ENCODE peak calls at places on chromosomes 7 and 10, in eight cellular contexts. One of them, this sample, is unnamed.

GRCh38 chr10:26486304-26486703 is 48.2 kb downstream of the APBB1IP start:
- DNase-seq in AG04449: peak
- DNase-seq in MCF 10A: peak
- DNase-seq in HFF-Myc: peak
- DNase-seq in CD4-positive, alpha-beta T cell: no peak
- DNase-seq in cardiac muscle cell: no peak
- DNase-seq in ascending aorta: peak
- DNase-seq in pancreas: no peak
- DNase-seq in this sample: no peak

GRCh38 chr7:17301491-17302101 is 3.1 kb downstream of the AHR start:
- DNase-seq in MCF 10A: peak
- DNase-seq in AG04449: no peak
- DNase-seq in ascending aorta: no peak
- DNase-seq in CD4-positive, alpha-beta T cell: peak
- DNase-seq in cardiac muscle cell: peak
- DNase-seq in HFF-Myc: no peak
- DNase-seq in pancreas: peak
- DNase-seq in this sample: peak

GRCh38 chr7:159104188-159105030 is 40.3 kb downstream of the VIPR2 start:
- DNase-seq in CD4-positive, alpha-beta T cell: no peak
- DNase-seq in MCF 10A: no peak
- DNase-seq in HFF-Myc: no peak
- DNase-seq in cardiac muscle cell: no peak
- DNase-seq in ascending aorta: peak
- DNase-seq in AG04449: no peak
- DNase-seq in pancreas: no peak
- DNase-seq in this sample: no peak

GRCh38 chr10:124138883-124139348 is 45.5 kb upstream of the CHST15 start:
- DNase-seq in HFF-Myc: no peak
- DNase-seq in CD4-positive, alpha-beta T cell: no peak
- DNase-seq in cardiac muscle cell: no peak
- DNase-seq in pancreas: no peak
- DNase-seq in MCF 10A: no peak
- DNase-seq in ascending aorta: peak
- DNase-seq in AG04449: no peak
- DNase-seq in this sample: no peak

GRCh38 chr10:103241262-103242011 is 4.2 kb upstream of the RPEL1 start:
- DNase-seq in AG04449: no peak
- DNase-seq in ascending aorta: peak
- DNase-seq in MCF 10A: peak
- DNase-seq in cardiac muscle cell: peak
- DNase-seq in CD4-positive, alpha-beta T cell: no peak
- DNase-seq in pancreas: peak
- DNase-seq in HFF-Myc: no peak
- DNase-seq in this sample: no peak

GRCh38 chr7:74343281-74344127 is 54.3 kb downstream of the CLIP2 start:
- DNase-seq in ascending aorta: no peak
- DNase-seq in pancreas: no peak
- DNase-seq in cardiac muscle cell: no peak
- DNase-seq in AG04449: peak
- DNase-seq in HFF-Myc: no peak
- DNase-seq in MCF 10A: peak
- DNase-seq in CD4-positive, alpha-beta T cell: no peak
- DNase-seq in this sample: peak

GRCh38 chr10:10911471-10911921 is 106.2 kb upstream of the CELF2 start:
- DNase-seq in cardiac muscle cell: peak
- DNase-seq in AG04449: peak
- DNase-seq in CD4-positive, alpha-beta T cell: no peak
- DNase-seq in HFF-Myc: peak
- DNase-seq in MCF 10A: peak
- DNase-seq in pancreas: peak
- DNase-seq in ascending aorta: peak
- DNase-seq in this sample: no peak

GRCh38 chr7:34430456-34430855 is 227.6 kb upstream of the NPSR1 start:
- DNase-seq in MCF 10A: peak
- DNase-seq in HFF-Myc: no peak
- DNase-seq in ascending aorta: no peak
- DNase-seq in CD4-positive, alpha-beta T cell: no peak
- DNase-seq in AG04449: peak
- DNase-seq in pancreas: no peak
- DNase-seq in cardiac muscle cell: peak
- DNase-seq in this sample: peak

GRCh38 chr10:132648072-132648855 is 110.7 kb downstream of the INPP5A start:
- DNase-seq in pancreas: no peak
- DNase-seq in CD4-positive, alpha-beta T cell: no peak
- DNase-seq in cardiac muscle cell: no peak
- DNase-seq in HFF-Myc: no peak
- DNase-seq in ascending aorta: no peak
- DNase-seq in AG04449: no peak
- DNase-seq in MCF 10A: no peak
- DNase-seq in this sample: no peak

GRCh38 chr10:77872947-77873557 is 53.5 kb downstream of the DLG5 start:
- DNase-seq in AG04449: no peak
- DNase-seq in CD4-positive, alpha-beta T cell: no peak
- DNase-seq in MCF 10A: peak
- DNase-seq in cardiac muscle cell: no peak
- DNase-seq in ascending aorta: no peak
- DNase-seq in pancreas: no peak
- DNase-seq in HFF-Myc: no peak
- DNase-seq in this sample: no peak

GRCh38 chr10:77873558-77874380 is 52.8 kb downstream of the DLG5 start:
- DNase-seq in cardiac muscle cell: no peak
- DNase-seq in HFF-Myc: peak
- DNase-seq in AG04449: peak
- DNase-seq in CD4-positive, alpha-beta T cell: peak
- DNase-seq in ascending aorta: no peak
- DNase-seq in pancreas: no peak
- DNase-seq in MCF 10A: peak
- DNase-seq in this sample: peak

GRCh38 chr10:77875730-77876129 is 50.8 kb downstream of the DLG5 start:
- DNase-seq in HFF-Myc: no peak
- DNase-seq in AG04449: no peak
- DNase-seq in CD4-positive, alpha-beta T cell: no peak
- DNase-seq in ascending aorta: no peak
- DNase-seq in pancreas: no peak
- DNase-seq in MCF 10A: no peak
- DNase-seq in cardiac muscle cell: no peak
- DNase-seq in this sample: no peak

GRCh38 chr10:77872151-77872946 is 54.2 kb downstream of the DLG5 start:
- DNase-seq in pancreas: no peak
- DNase-seq in MCF 10A: peak
- DNase-seq in HFF-Myc: no peak
- DNase-seq in CD4-positive, alpha-beta T cell: no peak
- DNase-seq in ascending aorta: no peak
- DNase-seq in cardiac muscle cell: no peak
- DNase-seq in AG04449: no peak
- DNase-seq in this sample: no peak

GRCh38 chr10:77874872-77875271 is 51.7 kb downstream of the DLG5 start:
- DNase-seq in pancreas: no peak
- DNase-seq in MCF 10A: no peak
- DNase-seq in ascending aorta: no peak
- DNase-seq in AG04449: no peak
- DNase-seq in HFF-Myc: no peak
- DNase-seq in cardiac muscle cell: no peak
- DNase-seq in CD4-positive, alpha-beta T cell: no peak
- DNase-seq in this sample: no peak
- TF ChIP-seq CTCF in pancreas: no peak
- TF ChIP-seq CTCF in MCF 10A: no peak
- TF ChIP-seq CTCF in ascending aorta: no peak
- TF ChIP-seq CTCF in AG04449: no peak
- TF ChIP-seq CTCF in HFF-Myc: no peak
- TF ChIP-seq CTCF in cardiac muscle cell: no peak
- TF ChIP-seq CTCF in CD4-positive, alpha-beta T cell: no peak
- TF ChIP-seq CTCF in this sample: no peak

GRCh38 chr7:29416906-29417305 is 146.7 kb upstream of the PRR15 start:
- DNase-seq in HFF-Myc: no peak
- DNase-seq in MCF 10A: no peak
- DNase-seq in ascending aorta: no peak
- DNase-seq in AG04449: no peak
- DNase-seq in cardiac muscle cell: no peak
- DNase-seq in pancreas: no peak
- DNase-seq in CD4-positive, alpha-beta T cell: no peak
- DNase-seq in this sample: no peak
- TF ChIP-seq CTCF in HFF-Myc: no peak
- TF ChIP-seq CTCF in MCF 10A: no peak
- TF ChIP-seq CTCF in ascending aorta: no peak
- TF ChIP-seq CTCF in AG04449: no peak
- TF ChIP-seq CTCF in cardiac muscle cell: no peak
- TF ChIP-seq CTCF in pancreas: no peak
- TF ChIP-seq CTCF in CD4-positive, alpha-beta T cell: no peak
- TF ChIP-seq CTCF in this sample: no peak

GRCh38 chr7:78017621-78018100 is 219.1 kb downstream of the PHTF2 start:
- DNase-seq in CD4-positive, alpha-beta T cell: no peak
- DNase-seq in ascending aorta: no peak
- DNase-seq in MCF 10A: no peak
- DNase-seq in HFF-Myc: no peak
- DNase-seq in cardiac muscle cell: no peak
- DNase-seq in pancreas: no peak
- DNase-seq in AG04449: no peak
- DNase-seq in this sample: no peak

GRCh38 chr7:78019457-78020130 is 221.0 kb downstream of the PHTF2 start:
- DNase-seq in cardiac muscle cell: peak
- DNase-seq in CD4-positive, alpha-beta T cell: peak
- DNase-seq in ascending aorta: peak
- DNase-seq in AG04449: peak
- DNase-seq in MCF 10A: peak
- DNase-seq in pancreas: peak
- DNase-seq in HFF-Myc: peak
- DNase-seq in this sample: peak

GRCh38 chr7:78020874-78021249 is 222.3 kb downstream of the PHTF2 start:
- DNase-seq in pancreas: no peak
- DNase-seq in MCF 10A: no peak
- DNase-seq in AG04449: no peak
- DNase-seq in ascending aorta: no peak
- DNase-seq in HFF-Myc: no peak
- DNase-seq in cardiac muscle cell: no peak
- DNase-seq in CD4-positive, alpha-beta T cell: no peak
- DNase-seq in this sample: no peak

GRCh38 chr7:78020131-78020873 is 221.7 kb downstream of the PHTF2 start:
- DNase-seq in AG04449: peak
- DNase-seq in HFF-Myc: peak
- DNase-seq in pancreas: peak
- DNase-seq in CD4-positive, alpha-beta T cell: no peak
- DNase-seq in cardiac muscle cell: peak
- DNase-seq in ascending aorta: peak
- DNase-seq in MCF 10A: peak
- DNase-seq in this sample: peak

GRCh38 chr7:78018541-78019456 is 220.2 kb downstream of the PHTF2 start:
- DNase-seq in AG04449: no peak
- DNase-seq in CD4-positive, alpha-beta T cell: no peak
- DNase-seq in pancreas: peak
- DNase-seq in ascending aorta: peak
- DNase-seq in cardiac muscle cell: no peak
- DNase-seq in HFF-Myc: no peak
- DNase-seq in MCF 10A: no peak
- DNase-seq in this sample: peak
- TF ChIP-seq CTCF in AG04449: no peak
- TF ChIP-seq CTCF in CD4-positive, alpha-beta T cell: no peak
- TF ChIP-seq CTCF in pancreas: no peak
- TF ChIP-seq CTCF in ascending aorta: no peak
- TF ChIP-seq CTCF in cardiac muscle cell: no peak
- TF ChIP-seq CTCF in HFF-Myc: no peak
- TF ChIP-seq CTCF in MCF 10A: no peak
- TF ChIP-seq CTCF in this sample: no peak

GRCh38 chr10:99520040-99520803 is 12.5 kb upstream of the NKX2-3 start:
- DNase-seq in ascending aorta: no peak
- DNase-seq in MCF 10A: no peak
- DNase-seq in AG04449: no peak
- DNase-seq in cardiac muscle cell: no peak
- DNase-seq in HFF-Myc: no peak
- DNase-seq in pancreas: no peak
- DNase-seq in CD4-positive, alpha-beta T cell: no peak
- DNase-seq in this sample: no peak
- TF ChIP-seq CTCF in ascending aorta: no peak
- TF ChIP-seq CTCF in MCF 10A: no peak
- TF ChIP-seq CTCF in AG04449: no peak
- TF ChIP-seq CTCF in cardiac muscle cell: no peak
- TF ChIP-seq CTCF in HFF-Myc: no peak
- TF ChIP-seq CTCF in pancreas: no peak
- TF ChIP-seq CTCF in CD4-positive, alpha-beta T cell: no peak
- TF ChIP-seq CTCF in this sample: no peak

DNA sequence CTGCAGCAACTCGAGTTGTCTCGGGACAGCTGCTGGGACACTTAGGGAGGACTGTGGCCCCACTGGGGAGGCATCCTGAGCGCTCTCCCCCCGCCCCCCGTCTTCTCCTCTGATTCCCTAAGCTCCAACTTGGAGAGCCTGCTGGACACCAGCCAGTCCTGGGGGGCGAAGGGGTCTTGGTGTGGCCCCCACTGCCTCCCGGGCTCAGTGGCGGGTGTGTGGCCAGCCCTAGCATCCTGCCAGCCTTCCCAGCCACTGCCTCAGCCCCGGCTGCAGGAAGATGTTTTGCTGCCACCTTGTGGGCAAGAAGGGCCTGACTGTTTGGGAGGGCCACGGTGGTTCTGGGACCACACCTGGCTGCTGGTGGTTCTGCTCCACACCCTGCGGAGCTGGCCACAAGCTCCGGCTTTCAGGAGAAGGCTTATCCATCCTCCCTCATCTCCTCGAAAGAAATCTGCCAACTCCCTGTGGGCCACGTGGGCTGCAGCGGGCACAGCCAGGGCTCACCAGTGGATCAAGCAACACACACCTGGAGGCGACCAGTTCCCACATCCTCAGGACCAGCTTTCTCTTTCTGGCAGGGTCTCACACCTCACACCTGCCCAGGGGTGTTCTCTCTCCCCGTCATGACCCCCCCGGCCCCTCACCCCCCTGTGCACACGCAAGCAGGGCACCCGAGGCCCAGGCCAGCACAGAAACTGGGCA is 24.8 kb downstream of the AGAP3 start:
- DNase-seq in AG04449: no peak
- DNase-seq in ascending aorta: peak
- DNase-seq in pancreas: peak
- DNase-seq in CD4-positive, alpha-beta T cell: peak
- DNase-seq in MCF 10A: peak
- DNase-seq in HFF-Myc: no peak
- DNase-seq in cardiac muscle cell: peak
- DNase-seq in this sample: peak
- TF ChIP-seq CTCF in AG04449: peak
- TF ChIP-seq CTCF in ascending aorta: peak
- TF ChIP-seq CTCF in pancreas: peak
- TF ChIP-seq CTCF in CD4-positive, alpha-beta T cell: peak
- TF ChIP-seq CTCF in MCF 10A: peak
- TF ChIP-seq CTCF in HFF-Myc: peak
- TF ChIP-seq CTCF in cardiac muscle cell: peak
- TF ChIP-seq CTCF in this sample: peak

GRCh38 chr10:116079355-116079754 is 193.7 kb downstream of the GFRA1 start:
- DNase-seq in CD4-positive, alpha-beta T cell: no peak
- DNase-seq in MCF 10A: no peak
- DNase-seq in ascending aorta: no peak
- DNase-seq in HFF-Myc: no peak
- DNase-seq in pancreas: no peak
- DNase-seq in cardiac muscle cell: no peak
- DNase-seq in AG04449: no peak
- DNase-seq in this sample: no peak
- TF ChIP-seq CTCF in CD4-positive, alpha-beta T cell: no peak
- TF ChIP-seq CTCF in MCF 10A: no peak
- TF ChIP-seq CTCF in ascending aorta: no peak
- TF ChIP-seq CTCF in HFF-Myc: no peak
- TF ChIP-seq CTCF in pancreas: no peak
- TF ChIP-seq CTCF in cardiac muscle cell: no peak
- TF ChIP-seq CTCF in AG04449: no peak
- TF ChIP-seq CTCF in this sample: no peak

GRCh38 chr10:29238531-29239080 is 50.3 kb upstream of the LYZL1 start:
- DNase-seq in pancreas: no peak
- DNase-seq in HFF-Myc: no peak
- DNase-seq in CD4-positive, alpha-beta T cell: no peak
- DNase-seq in ascending aorta: no peak
- DNase-seq in AG04449: no peak
- DNase-seq in cardiac muscle cell: no peak
- DNase-seq in MCF 10A: no peak
- DNase-seq in this sample: no peak
- TF ChIP-seq CTCF in pancreas: no peak
- TF ChIP-seq CTCF in HFF-Myc: no peak
- TF ChIP-seq CTCF in CD4-positive, alpha-beta T cell: no peak
- TF ChIP-seq CTCF in ascending aorta: no peak
- TF ChIP-seq CTCF in AG04449: no peak
- TF ChIP-seq CTCF in cardiac muscle cell: no peak
- TF ChIP-seq CTCF in MCF 10A: no peak
- TF ChIP-seq CTCF in this sample: no peak

This sample was measured in activated CD8-positive, alpha-beta T cell treated with anti-CD3 and anti-CD28 coated beads for 36 hours.